ENCODE peak calls at places on chromosomes 12 and 14, in four cellular contexts. A is AG09319; R is NCI-H748 treated with DMSO at 0.1 percent for 48 hours; G is activated CD4-positive, alpha-beta T cell treated with anti-CD3 and anti-CD28 coated beads for 36 hours. H is an unnamed sample.

GRCh38 chr12:29962276-29963035 is 178.7 kb upstream of the TMTC1 start:
- DNase-seq in G (no peak), A (no peak), R (no peak), H (no peak)

GRCh38 chr14:65428691-65429090 is 16.2 kb downstream of the FUT8 start:
- DNase-seq in G (no peak), A (no peak), R (no peak), H (no peak)

GRCh38 chr14:34507459-34507858 is 32.0 kb downstream of the EAPP start:
- DNase-seq in R (no peak), G (no peak), A (no peak), H (no peak)

GRCh38 chr12:115135800-115136211 is 451.8 kb upstream of the TBX3 start:
- DNase-seq in A (peak), R (peak), G (no peak), H (no peak)

GRCh38 chr12:128643106-128643651 is 180.6 kb downstream of the SLC15A4 start:
- DNase-seq in R (no peak), G (no peak), A (no peak), H (no peak)

GRCh38 chr14:22485178-22485577 is 103.8 kb downstream of the DAD1 start:
- DNase-seq in A (no peak), G (no peak), R (no peak), H (no peak)

GRCh38 chr12:754871-755562 is 2.6 kb downstream of the WNK1 start:
- DNase-seq in R (no peak), A (no peak), G (peak), H (peak)

GRCh38 chr12:41205070-41205715 is 17.1 kb downstream of the PDZRN4 start:
- DNase-seq in A (no peak), G (no peak), R (no peak), H (no peak)

GRCh38 chr12:9961106-9961505 is 10.1 kb upstream of the CLEC12A start:
- DNase-seq in A (no peak), G (no peak), R (no peak), H (peak)

GRCh38 chr14:67186369-67186768 is 2.9 kb upstream of the GARIN2 start:
- DNase-seq in R (no peak), G (no peak), A (no peak), H (no peak)

H was measured in immature natural killer cell.